ENCODE peak calls at places on chromosomes 3 and 15, in ten cellular contexts. T is T-helper 1 cell; X is NCI-H446; L is activated CD4-positive, alpha-beta T cell treated with anti-CD3 and anti-CD28 coated beads for 24 hours; A is RWPE1; D is EH; Q is T1000; H is GM20000; B is cardiac fibroblast; J is stromal cell of bone marrow. K is an unnamed sample.

GRCh38 chr3:46701211-46701939 is at the start of gene TMIE:
- DNase-seq in T (peak), X (no peak), L (no peak), A (no peak), D (peak), Q (no peak), H (no peak), B (no peak), J (no peak), K (no peak)

GRCh38 chr15:92161039-92161670 is 232.5 kb upstream of the ST8SIA2 start:
- DNase-seq in T (no peak), X (no peak), L (no peak), A (no peak), D (no peak), Q (no peak), H (peak), B (no peak), J (no peak), K (no peak)

GRCh38 chr3:98554580-98554979 is 22.8 kb downstream of the GPR15 start:
- DNase-seq in T (no peak), X (no peak), L (no peak), A (no peak), D (no peak), Q (no peak), H (no peak), B (no peak), J (no peak), K (no peak)

GRCh38 chr3:31911643-31912042 is 69.4 kb downstream of the OSBPL10 start:
- DNase-seq in T (no peak), X (no peak), L (no peak), A (peak), D (no peak), Q (no peak), H (no peak), B (peak), J (no peak), K (no peak)

GRCh38 chr3:126827121-126827520 is 123.1 kb downstream of the CHCHD6 start:
- DNase-seq in T (no peak), X (no peak), L (no peak), A (no peak), D (no peak), Q (no peak), H (no peak), B (peak), J (peak), K (no peak)

GRCh38 chr3:72993391-72993790 is 3.2 kb upstream of the PPP4R2 start:
- DNase-seq in T (no peak), X (no peak), L (no peak), A (no peak), D (no peak), Q (no peak), H (no peak), B (no peak), J (no peak), K (no peak)

GRCh38 chr3:15796771-15797599 is 794 bp downstream of the ANKRD28 start:
- DNase-seq in T (no peak), X (no peak), L (no peak), A (peak), D (peak), Q (peak), H (no peak), B (peak), J (peak), K (no peak)

GRCh38 chr3:184306573-184306972 is 7.5 kb downstream of the PSMD2 start:
- DNase-seq in T (no peak), X (no peak), L (no peak), A (no peak), D (no peak), Q (no peak), H (no peak), B (no peak), J (no peak), K (no peak)

GRCh38 chr15:63973212-63974009 is 72.9 kb downstream of the DAPK2 start:
- DNase-seq in T (no peak), X (no peak), L (no peak), A (no peak), D (peak), Q (no peak), H (no peak), B (peak), J (peak), K (no peak)

GRCh38 chr3:131174752-131175151 is 148.1 kb downstream of the NEK11 start:
- DNase-seq in T (no peak), X (no peak), L (no peak), A (no peak), D (peak), Q (no peak), H (peak), B (peak), J (no peak), K (no peak)

GRCh38 chr3:196590279-196590678 is 21.8 kb downstream of the FBXO45 start:
- DNase-seq in T (no peak), X (no peak), L (no peak), A (no peak), D (no peak), Q (no peak), H (no peak), B (no peak), J (no peak), K (no peak)

GRCh38 chr3:86738684-86739083 is 252.3 kb downstream of the VGLL3 start:
- DNase-seq in T (no peak), X (no peak), L (no peak), A (no peak), D (no peak), Q (no peak), H (no peak), B (no peak), J (no peak), K (no peak)

GRCh38 chr15:68442041-68442440 is 10.1 kb upstream of the ITGA11 start:
- DNase-seq in T (no peak), X (no peak), L (no peak), A (no peak), D (peak), Q (no peak), H (no peak), B (no peak), J (no peak), K (no peak)

GRCh38 chr3:46756642-46757041 is 39.0 kb upstream of the PRSS50 start:
- DNase-seq in T (no peak), X (no peak), L (no peak), A (no peak), D (no peak), Q (no peak), H (no peak), B (no peak), J (no peak), K (no peak)

GRCh38 chr15:44568338-44568737 is 31.4 kb downstream of the EIF3J start:
- DNase-seq in T (no peak), X (no peak), L (no peak), A (no peak), D (no peak), Q (no peak), H (no peak), B (no peak), J (no peak), K (no peak)

GRCh38 chr3:2856062-2856792 is 253.9 kb downstream of the IL5RA start:
- DNase-seq in T (no peak), X (no peak), L (no peak), A (no peak), D (no peak), Q (no peak), H (no peak), B (no peak), J (no peak), K (no peak)

GRCh38 chr3:162863579-162863978 is 1367.0 kb downstream of the OTOL1 start:
- DNase-seq in T (no peak), X (no peak), L (no peak), A (no peak), D (no peak), Q (no peak), H (no peak), B (no peak), J (no peak), K (no peak)

K was measured in effector memory CD4-positive, alpha-beta T cell.